ENCODE peak calls at places on chromosomes 16 and 17, in ten cellular contexts. One of them, this sample, is unnamed.

GRCh38 chr16:66315210-66315825 is 51.2 kb upstream of the CDH5 start:
- DNase-seq in stomach: peak; percentile 69
- DNase-seq in HCT116: peak; percentile 54
- DNase-seq in breast epithelium: peak; percentile 44
- DNase-seq in transverse colon: peak; percentile 67
- DNase-seq in Panc1: peak; percentile 47
- DNase-seq in GM23338: peak; percentile 86
- DNase-seq in vagina: no peak
- DNase-seq in suprapubic skin: no peak
- DNase-seq in HepG2: peak; percentile 69
- DNase-seq in this sample: peak; percentile 68

GRCh38 chr17:56830726-56831363 is 2.9 kb downstream of the C17orf67 start:
- DNase-seq in stomach: no peak
- DNase-seq in HCT116: no peak
- DNase-seq in breast epithelium: no peak
- DNase-seq in transverse colon: no peak
- DNase-seq in Panc1: no peak
- DNase-seq in GM23338: no peak
- DNase-seq in vagina: no peak
- DNase-seq in suprapubic skin: no peak
- DNase-seq in HepG2: no peak
- DNase-seq in this sample: no peak

GRCh38 chr16:72355561-72355960 is 183.6 kb upstream of the PMFBP1 start:
- DNase-seq in stomach: no peak
- DNase-seq in HCT116: no peak
- DNase-seq in breast epithelium: no peak
- DNase-seq in transverse colon: no peak
- DNase-seq in Panc1: no peak
- DNase-seq in GM23338: no peak
- DNase-seq in vagina: no peak
- DNase-seq in suprapubic skin: no peak
- DNase-seq in HepG2: no peak
- DNase-seq in this sample: no peak

GRCh38 chr17:57835333-57835900 is 14.4 kb downstream of the MRPS23 start:
- DNase-seq in stomach: no peak
- DNase-seq in HCT116: no peak
- DNase-seq in breast epithelium: no peak
- DNase-seq in transverse colon: no peak
- DNase-seq in Panc1: no peak
- DNase-seq in GM23338: no peak
- DNase-seq in vagina: no peak
- DNase-seq in suprapubic skin: no peak
- DNase-seq in HepG2: peak; percentile 41
- DNase-seq in this sample: no peak

GRCh38 chr16:51759329-51759728 is 608.3 kb upstream of the SALL1 start:
- DNase-seq in stomach: no peak
- DNase-seq in HCT116: no peak
- DNase-seq in breast epithelium: no peak
- DNase-seq in transverse colon: no peak
- DNase-seq in Panc1: no peak
- DNase-seq in GM23338: no peak
- DNase-seq in vagina: no peak
- DNase-seq in suprapubic skin: no peak
- DNase-seq in HepG2: no peak
- DNase-seq in this sample: no peak

GRCh38 chr16:9135797-9136196 is 44.4 kb downstream of the HAPSTR1 start:
- DNase-seq in stomach: no peak
- DNase-seq in HCT116: no peak
- DNase-seq in breast epithelium: no peak
- DNase-seq in transverse colon: no peak
- DNase-seq in Panc1: no peak
- DNase-seq in GM23338: no peak
- DNase-seq in vagina: no peak
- DNase-seq in suprapubic skin: peak; percentile 16
- DNase-seq in HepG2: no peak
- DNase-seq in this sample: peak; percentile 76

GRCh38 chr16:7513429-7513828 is 180.8 kb downstream of the RBFOX1 start:
- DNase-seq in stomach: no peak
- DNase-seq in HCT116: no peak
- DNase-seq in breast epithelium: no peak
- DNase-seq in transverse colon: no peak
- DNase-seq in Panc1: no peak
- DNase-seq in GM23338: peak; percentile 45
- DNase-seq in vagina: no peak
- DNase-seq in suprapubic skin: no peak
- DNase-seq in HepG2: peak; percentile 13
- DNase-seq in this sample: no peak

GRCh38 chr16:87560428-87561199 is 41.7 kb upstream of the JPH3 start:
- DNase-seq in stomach: peak; percentile 60
- DNase-seq in HCT116: peak; percentile 93
- DNase-seq in breast epithelium: no peak
- DNase-seq in transverse colon: peak; percentile 51
- DNase-seq in Panc1: no peak
- DNase-seq in GM23338: peak; percentile 93
- DNase-seq in vagina: no peak
- DNase-seq in suprapubic skin: peak; percentile 82
- DNase-seq in HepG2: no peak
- DNase-seq in this sample: no peak

GRCh38 chr17:40564883-40565744 is at the start of gene CCR7:
- DNase-seq in stomach: peak; percentile 15
- DNase-seq in HCT116: no peak
- DNase-seq in breast epithelium: no peak
- DNase-seq in transverse colon: peak; percentile 58
- DNase-seq in Panc1: no peak
- DNase-seq in GM23338: no peak
- DNase-seq in vagina: no peak
- DNase-seq in suprapubic skin: peak; percentile 57
- DNase-seq in HepG2: no peak
- DNase-seq in this sample: peak; percentile 94

GRCh38 chr17:57269598-57270255 is 13.4 kb downstream of the MSI2 start:
- DNase-seq in stomach: no peak
- DNase-seq in HCT116: no peak
- DNase-seq in breast epithelium: no peak
- DNase-seq in transverse colon: no peak
- DNase-seq in Panc1: no peak
- DNase-seq in GM23338: no peak
- DNase-seq in vagina: peak; percentile 76
- DNase-seq in suprapubic skin: no peak
- DNase-seq in HepG2: no peak
- DNase-seq in this sample: no peak

GRCh38 chr17:57956311-57957119 is 1.3 kb upstream of the CUEDC1 start:
- DNase-seq in stomach: peak; percentile 20
- DNase-seq in HCT116: no peak
- DNase-seq in breast epithelium: peak; percentile 16
- DNase-seq in transverse colon: no peak
- DNase-seq in Panc1: no peak
- DNase-seq in GM23338: peak; percentile 53
- DNase-seq in vagina: peak; percentile 85
- DNase-seq in suprapubic skin: peak; percentile 35
- DNase-seq in HepG2: no peak
- DNase-seq in this sample: peak; percentile 71

GRCh38 chr16:75621170-75621477 is 2.0 kb downstream of the ADAT1 start:
- DNase-seq in stomach: no peak
- DNase-seq in HCT116: no peak
- DNase-seq in breast epithelium: no peak
- DNase-seq in transverse colon: no peak
- DNase-seq in Panc1: no peak
- DNase-seq in GM23338: peak; percentile 51
- DNase-seq in vagina: no peak
- DNase-seq in suprapubic skin: no peak
- DNase-seq in HepG2: peak; percentile 53
- DNase-seq in this sample: no peak

GRCh38 chr17:75842963-75843576 is 1.1 kb downstream of the UNC13D start:
- DNase-seq in stomach: no peak
- DNase-seq in HCT116: no peak
- DNase-seq in breast epithelium: no peak
- DNase-seq in transverse colon: no peak
- DNase-seq in Panc1: no peak
- DNase-seq in GM23338: no peak
- DNase-seq in vagina: no peak
- DNase-seq in suprapubic skin: no peak
- DNase-seq in HepG2: no peak
- DNase-seq in this sample: peak; percentile 85

GRCh38 chr17:82879241-82879640 is 39.4 kb upstream of the ZNF750 start:
- DNase-seq in stomach: no peak
- DNase-seq in HCT116: no peak
- DNase-seq in breast epithelium: no peak
- DNase-seq in transverse colon: no peak
- DNase-seq in Panc1: no peak
- DNase-seq in GM23338: no peak
- DNase-seq in vagina: no peak
- DNase-seq in suprapubic skin: no peak
- DNase-seq in HepG2: no peak
- DNase-seq in this sample: no peak
- TF ChIP-seq POLR2AphosphoS5 in stomach: no peak
- TF ChIP-seq POLR2AphosphoS5 in HCT116: no peak
- TF ChIP-seq POLR2AphosphoS5 in breast epithelium: no peak
- TF ChIP-seq POLR2AphosphoS5 in transverse colon: no peak
- TF ChIP-seq POLR2AphosphoS5 in Panc1: no peak
- TF ChIP-seq POLR2AphosphoS5 in GM23338: no peak
- TF ChIP-seq POLR2AphosphoS5 in vagina: no peak
- TF ChIP-seq POLR2AphosphoS5 in suprapubic skin: no peak
- TF ChIP-seq POLR2AphosphoS5 in HepG2: no peak
- TF ChIP-seq POLR2AphosphoS5 in this sample: no peak

DNA sequence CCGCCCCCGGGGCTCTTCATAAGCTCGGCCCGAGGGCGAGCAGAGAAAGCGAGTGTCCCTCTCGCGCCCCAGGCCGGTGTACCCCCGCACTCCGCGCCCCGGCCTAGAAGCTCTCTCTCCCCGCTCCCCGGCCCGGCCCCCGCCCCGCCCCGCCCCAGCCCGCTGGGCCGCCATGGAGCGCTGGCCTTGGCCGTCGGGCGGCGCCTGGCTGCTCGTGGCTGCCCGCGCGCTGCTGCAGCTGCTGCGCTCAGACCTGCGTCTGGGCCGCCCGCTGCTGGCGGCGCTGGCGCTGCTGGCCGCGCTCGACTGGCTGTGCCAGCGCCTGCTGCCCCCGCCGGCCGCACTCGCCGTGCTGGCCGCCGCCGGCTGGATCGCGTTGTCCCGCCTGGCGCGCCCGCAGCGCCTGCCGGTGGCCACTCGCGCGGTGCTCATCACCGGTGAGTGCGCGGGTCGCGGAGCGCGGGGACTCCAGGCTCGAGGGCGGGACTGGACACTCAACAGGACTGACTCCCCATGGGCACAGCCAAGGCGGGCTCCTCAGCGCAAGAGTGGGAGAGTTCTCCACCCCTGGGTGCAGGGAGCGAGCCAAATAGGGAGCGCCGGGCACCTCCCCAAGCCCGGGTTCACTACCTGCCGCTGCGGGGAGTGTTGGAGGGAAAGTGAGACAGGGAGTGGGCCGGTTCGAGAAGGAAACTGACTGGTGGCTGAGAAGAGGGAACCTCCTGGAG is at the start of gene HSD11B2:
- DNase-seq in stomach: peak; percentile 71
- DNase-seq in HCT116: peak; percentile 40
- DNase-seq in breast epithelium: peak; percentile 41
- DNase-seq in transverse colon: no peak
- DNase-seq in Panc1: no peak
- DNase-seq in GM23338: peak; percentile 83
- DNase-seq in vagina: no peak
- DNase-seq in suprapubic skin: no peak
- DNase-seq in HepG2: no peak
- DNase-seq in this sample: peak; percentile 85
- H3K4me3 ChIP-seq in stomach: peak within 1 kb of the TSS; percentile 54
- H3K4me3 ChIP-seq in HCT116: peak within 1 kb of the TSS; percentile 71
- H3K4me3 ChIP-seq in breast epithelium: peak within 1 kb of the TSS; percentile 58
- H3K4me3 ChIP-seq in transverse colon: peak within 1 kb of the TSS; percentile 57
- H3K4me3 ChIP-seq in Panc1: peak within 1 kb of the TSS; percentile 41
- H3K4me3 ChIP-seq in GM23338: peak within 1 kb of the TSS; percentile 85
- H3K4me3 ChIP-seq in vagina: peak within 1 kb of the TSS; percentile 49
- H3K4me3 ChIP-seq in suprapubic skin: peak within 1 kb of the TSS; percentile 53
- H3K4me3 ChIP-seq in HepG2: peak within 1 kb of the TSS; percentile 79
- H3K4me3 ChIP-seq in this sample: peak within 1 kb of the TSS; percentile 44

DNA sequence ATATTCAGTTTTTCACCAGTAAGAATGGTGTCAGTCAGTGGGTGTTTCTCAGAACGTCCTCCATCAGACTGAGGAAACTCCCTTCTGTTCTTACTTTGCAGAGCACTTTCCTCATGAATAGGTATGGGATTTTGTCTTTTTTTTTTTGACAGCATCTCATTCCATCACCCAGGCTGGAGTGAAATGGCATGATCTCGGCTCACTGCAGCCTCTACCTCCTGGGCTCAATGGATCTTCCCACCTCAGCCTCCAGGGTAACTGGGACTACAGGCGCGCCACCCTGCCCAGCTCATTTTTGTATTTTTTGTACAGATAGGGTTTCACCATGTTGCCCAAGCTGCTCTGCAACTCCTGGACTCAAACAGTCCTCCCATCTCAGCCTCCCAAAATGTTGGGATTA is 130.3 kb downstream of the ZNF778 start:
- DNase-seq in stomach: no peak
- DNase-seq in HCT116: no peak
- DNase-seq in breast epithelium: no peak
- DNase-seq in transverse colon: no peak
- DNase-seq in Panc1: no peak
- DNase-seq in GM23338: no peak
- DNase-seq in vagina: no peak
- DNase-seq in suprapubic skin: no peak
- DNase-seq in HepG2: no peak
- DNase-seq in this sample: no peak
- H3K4me1 ChIP-seq in stomach: peaks cover 60% of the 10 kb centered on the region
- H3K4me1 ChIP-seq in HCT116: peaks cover 35% of the 10 kb centered on the region
- H3K4me1 ChIP-seq in breast epithelium: peaks cover 3% of the 10 kb centered on the region
- H3K4me1 ChIP-seq in transverse colon: peaks cover 42% of the 10 kb centered on the region
- H3K4me1 ChIP-seq in Panc1: peaks cover 58% of the 10 kb centered on the region
- H3K4me1 ChIP-seq in GM23338: peaks cover 57% of the 10 kb centered on the region
- H3K4me1 ChIP-seq in vagina: peaks cover 56% of the 10 kb centered on the region
- H3K4me1 ChIP-seq in suprapubic skin: peaks cover 45% of the 10 kb centered on the region
- H3K4me1 ChIP-seq in HepG2: peaks cover 78% of the 10 kb centered on the region
- H3K4me1 ChIP-seq in this sample: peaks cover 85% of the 10 kb centered on the region

GRCh38 chr17:49388290-49388640 is 26.2 kb upstream of the ZNF652 start:
- DNase-seq in stomach: no peak
- DNase-seq in HCT116: no peak
- DNase-seq in breast epithelium: no peak
- DNase-seq in transverse colon: peak; percentile 23
- DNase-seq in Panc1: no peak
- DNase-seq in GM23338: no peak
- DNase-seq in vagina: no peak
- DNase-seq in suprapubic skin: no peak
- DNase-seq in HepG2: no peak
- DNase-seq in this sample: no peak

GRCh38 chr17:49387374-49388289 is 25.6 kb upstream of the ZNF652 start:
- DNase-seq in stomach: no peak
- DNase-seq in HCT116: no peak
- DNase-seq in breast epithelium: no peak
- DNase-seq in transverse colon: no peak
- DNase-seq in Panc1: no peak
- DNase-seq in GM23338: no peak
- DNase-seq in vagina: no peak
- DNase-seq in suprapubic skin: no peak
- DNase-seq in HepG2: no peak
- DNase-seq in this sample: no peak

GRCh38 chr17:49393491-49394255 is 21.0 kb downstream of the PHB1 start:
- DNase-seq in stomach: no peak
- DNase-seq in HCT116: no peak
- DNase-seq in breast epithelium: no peak
- DNase-seq in transverse colon: no peak
- DNase-seq in Panc1: no peak
- DNase-seq in GM23338: no peak
- DNase-seq in vagina: no peak
- DNase-seq in suprapubic skin: no peak
- DNase-seq in HepG2: no peak
- DNase-seq in this sample: no peak

GRCh38 chr17:49388692-49389513 is 25.8 kb downstream of the PHB1 start:
- DNase-seq in stomach: no peak
- DNase-seq in HCT116: no peak
- DNase-seq in breast epithelium: no peak
- DNase-seq in transverse colon: no peak
- DNase-seq in Panc1: no peak
- DNase-seq in GM23338: no peak
- DNase-seq in vagina: no peak
- DNase-seq in suprapubic skin: no peak
- DNase-seq in HepG2: no peak
- DNase-seq in this sample: peak; percentile 61

GRCh38 chr17:49390548-49391324 is 23.9 kb downstream of the PHB1 start:
- DNase-seq in stomach: peak; percentile 58
- DNase-seq in HCT116: no peak
- DNase-seq in breast epithelium: no peak
- DNase-seq in transverse colon: peak; percentile 48
- DNase-seq in Panc1: no peak
- DNase-seq in GM23338: no peak
- DNase-seq in vagina: no peak
- DNase-seq in suprapubic skin: no peak
- DNase-seq in HepG2: peak; percentile 46
- DNase-seq in this sample: peak; percentile 86
- TF ChIP-seq POLR2AphosphoS5 in stomach: peak; percentile 71
- TF ChIP-seq POLR2AphosphoS5 in HCT116: no peak
- TF ChIP-seq POLR2AphosphoS5 in breast epithelium: no peak
- TF ChIP-seq POLR2AphosphoS5 in transverse colon: no peak
- TF ChIP-seq POLR2AphosphoS5 in Panc1: no peak
- TF ChIP-seq POLR2AphosphoS5 in GM23338: no peak
- TF ChIP-seq POLR2AphosphoS5 in vagina: peak; percentile 31
- TF ChIP-seq POLR2AphosphoS5 in suprapubic skin: no peak
- TF ChIP-seq POLR2AphosphoS5 in HepG2: peak; percentile 27
- TF ChIP-seq POLR2AphosphoS5 in this sample: peak; percentile 72